ENCODE peak calls at places on chromosome 14, in four cellular contexts. Z is K562, W is ovary, E is upper lobe of left lung. C is an unnamed sample.

GRCh38 chr14:63682727-63683593 is 41.3 kb upstream of the WDR89 start:
- DNase-seq in W (no peak), E (no peak), Z (no peak), C (no peak)

GRCh38 chr14:99601301-99601945 is 2.6 kb downstream of the CCDC85C start:
- DNase-seq in Z (no peak), E (peak; percentile 74), W (no peak), C (no peak)

GRCh38 chr14:20427231-20428009 is 8.5 kb downstream of the KLHL33 start:
- DNase-seq in W (no peak), Z (peak; percentile 34), E (no peak), C (no peak)

GRCh38 chr14:60116181-60116580 is 24.5 kb downstream of the PCNX4 start:
- DNase-seq in W (no peak), E (no peak), Z (no peak), C (no peak)

GRCh38 chr14:89507926-89508460 is 91.0 kb upstream of the FOXN3 start:
- DNase-seq in Z (no peak), W (no peak), E (no peak), C (no peak)

GRCh38 chr14:93788557-93789365 is 476 bp upstream of the PRIMA1 start:
- DNase-seq in Z (no peak), W (peak; percentile 68), E (no peak), C (no peak)

GRCh38 chr14:104734991-104735779 is 11.2 kb downstream of the ADSS1 start:
- DNase-seq in E (no peak), W (no peak), Z (no peak), C (no peak)

GRCh38 chr14:93120952-93121834 is 5.5 kb upstream of the ITPK1 start:
- DNase-seq in E (no peak), Z (no peak), W (no peak), C (no peak)

GRCh38 chr14:74946659-74947281 is 8.6 kb downstream of the PGF start:
- DNase-seq in W (no peak), Z (peak; percentile 29), E (no peak), C (no peak)

GRCh38 chr14:71466251-71466650 is 466.0 kb upstream of the RGS6 start:
- DNase-seq in Z (no peak), E (no peak), W (no peak), C (no peak)

GRCh38 chr14:76007852-76008251 is 22.3 kb downstream of the IFT43 start:
- DNase-seq in E (no peak), Z (no peak), W (no peak), C (no peak)

GRCh38 chr14:80017796-80018195 is 193.5 kb downstream of the DIO2 start:
- DNase-seq in E (no peak), W (no peak), Z (no peak), C (no peak)

GRCh38 chr14:20454359-20454644 is 310 bp downstream of the OSGEP start:
- DNase-seq in Z (no peak), W (no peak), E (peak; percentile 91), C (peak; percentile 74)

GRCh38 chr14:50312734-50313054 is 570 bp downstream of the DMAC2L start:
- DNase-seq in Z (no peak), E (no peak), W (no peak), C (no peak)

GRCh38 chr14:77067632-77068514 is 30.2 kb upstream of the CIPC start:
- DNase-seq in Z (peak; percentile 47), E (peak; percentile 73), W (peak; percentile 80), C (peak; percentile 72)

GRCh38 chr14:100375273-100375962 is 52.3 kb downstream of the SLC25A47 start:
- DNase-seq in E (peak; percentile 86), Z (peak; percentile 59), W (peak; percentile 65), C (no peak)

GRCh38 chr14:100761481-100761880 is 34.8 kb downstream of the DLK1 start:
- DNase-seq in Z (no peak), W (no peak), E (no peak), C (no peak)

GRCh38 chr14:33932526-33933292 is 18.2 kb downstream of the EGLN3 start:
- DNase-seq in E (no peak), W (no peak), Z (no peak), C (no peak)

GRCh38 chr14:89572566-89573398 is 155.7 kb upstream of the FOXN3 start:
- DNase-seq in E (no peak), Z (no peak), W (no peak), C (no peak)

GRCh38 chr14:75200451-75200850 is 24.0 kb upstream of the TMED10 start:
- DNase-seq in Z (no peak), W (no peak), E (peak; percentile 84), C (peak; percentile 76)

GRCh38 chr14:52248057-52248456 is 19.4 kb upstream of the PTGDR start:
- DNase-seq in E (no peak), W (no peak), Z (no peak), C (no peak)

GRCh38 chr14:92040431-92041040 is 677 bp upstream of the TRIP11 start:
- DNase-seq in Z (no peak), W (no peak), E (peak; percentile 39), C (no peak)

GRCh38 chr14:93456356-93456755 is 25.6 kb downstream of the UNC79 start:
- DNase-seq in W (no peak), Z (no peak), E (no peak), C (no peak)

GRCh38 chr14:99628832-99629618 is 15.9 kb upstream of the HHIPL1 start:
- DNase-seq in Z (peak; percentile 79), W (peak; percentile 84), E (peak; percentile 82), C (peak; percentile 75)

GRCh38 chr14:48735607-48736006 is 850.6 kb downstream of the RPS29 start:
- DNase-seq in W (no peak), E (no peak), Z (no peak), C (no peak)

GRCh38 chr14:69879175-69880047 is at the start of gene SMOC1:
- DNase-seq in W (peak; percentile 39), E (no peak), Z (peak; percentile 8), C (peak; percentile 45)

GRCh38 chr14:24911324-24912095 is 138.4 kb downstream of the STXBP6 start:
- DNase-seq in W (no peak), Z (no peak), E (no peak), C (no peak)

GRCh38 chr14:103879570-103880333 is 32.4 kb upstream of the PPP1R13B start:
- DNase-seq in W (peak; percentile 78), Z (peak; percentile 25), E (peak; percentile 88), C (peak; percentile 66)

GRCh38 chr14:70804556-70805162 is 4.7 kb downstream of the MAP3K9 start:
- DNase-seq in E (no peak), W (no peak), Z (no peak), C (no peak)

GRCh38 chr14:106308839-106309389 is 782.5 kb downstream of the TMEM121 start:
- DNase-seq in E (peak; percentile 33), W (no peak), Z (peak; percentile 49), C (no peak)

GRCh38 chr14:88541324-88541723 is 13.5 kb downstream of the PTPN21 start:
- DNase-seq in Z (no peak), W (no peak), E (no peak), C (no peak)

GRCh38 chr14:24184104-24184970 is 4.3 kb downstream of the IPO4 start:
- DNase-seq in W (no peak), E (no peak), Z (no peak), C (no peak)

GRCh38 chr14:93759781-93760307 is 28.4 kb downstream of the PRIMA1 start:
- DNase-seq in Z (no peak), E (no peak), W (peak; percentile 65), C (no peak)

GRCh38 chr14:49659526-49660455 is 24.7 kb upstream of the DNAAF2 start:
- DNase-seq in W (no peak), E (no peak), Z (no peak), C (no peak)

GRCh38 chr14:37036669-37037341 is 135.6 kb downstream of the SLC25A21 start:
- DNase-seq in Z (no peak), E (no peak), W (no peak), C (no peak)
- H3K4me1 ChIP-seq in Z (no peaks in the 10 kb centered on the region), E (no peaks in the 10 kb centered on the region), W (no peaks in the 10 kb centered on the region), C (no peaks in the 10 kb centered on the region)

GRCh38 chr14:54330876-54331275 is 65.9 kb upstream of the CDKN3 start:
- DNase-seq in W (no peak), E (no peak), Z (no peak), C (no peak)
- TF ChIP-seq POLR2A in W (no peak), E (no peak), Z (no peak), C (no peak)

GRCh38 chr14:64760916-64761315 is 56.7 kb downstream of the PLEKHG3 start:
- DNase-seq in E (no peak), W (peak; percentile 44), Z (no peak), C (no peak)

GRCh38 chr14:64759555-64759938 is 55.3 kb downstream of the PLEKHG3 start:
- DNase-seq in Z (no peak), E (no peak), W (no peak), C (no peak)

GRCh38 chr14:64761441-64762043 is 57.3 kb downstream of the PLEKHG3 start:
- DNase-seq in W (peak; percentile 67), Z (no peak), E (no peak), C (no peak)

GRCh38 chr14:64758711-64759554 is 54.7 kb downstream of the PLEKHG3 start:
- DNase-seq in Z (no peak), E (no peak), W (peak; percentile 80), C (no peak)

GRCh38 chr14:64760146-64760755 is 56.0 kb downstream of the PLEKHG3 start:
- DNase-seq in W (peak; percentile 70), E (peak; percentile 71), Z (peak; percentile 69), C (no peak)
- H3K4me1 ChIP-seq in W (peaks cover 35% of the 10 kb centered on the region), E (peaks cover 28% of the 10 kb centered on the region), Z (peaks cover 27% of the 10 kb centered on the region), C (no peaks in the 10 kb centered on the region)

GRCh38 chr14:73741386-73741875 is 27.2 kb upstream of the PNMA1 start:
- DNase-seq in W (peak; percentile 71), E (peak; percentile 91), Z (peak; percentile 91), C (no peak)

GRCh38 chr14:73742520-73743238 is 28.5 kb upstream of the PNMA1 start:
- DNase-seq in Z (no peak), E (no peak), W (no peak), C (no peak)

GRCh38 chr14:73740921-73741326 is 26.7 kb upstream of the PNMA1 start:
- DNase-seq in W (peak; percentile 84), E (peak; percentile 92), Z (peak; percentile 45), C (peak; percentile 77)

GRCh38 chr14:73743431-73743931 is 29.3 kb upstream of the PNMA1 start:
- DNase-seq in Z (no peak), E (peak; percentile 77), W (no peak), C (no peak)

GRCh38 chr14:73741876-73742519 is 27.8 kb upstream of the PNMA1 start:
- DNase-seq in Z (peak; percentile 49), W (no peak), E (no peak), C (no peak)
- TF ChIP-seq POLR2A in Z (no peak), W (no peak), E (no peak), C (no peak)

GRCh38 chr14:56219666-56220413 is 101.6 kb downstream of the PELI2 start:
- DNase-seq in W (no peak), E (no peak), Z (peak; percentile 42), C (no peak)

GRCh38 chr14:56224691-56225681 is 106.8 kb downstream of the PELI2 start:
- DNase-seq in W (no peak), E (no peak), Z (no peak), C (no peak)

GRCh38 chr14:56224179-56224578 is 106.0 kb downstream of the PELI2 start:
- DNase-seq in E (no peak), Z (no peak), W (no peak), C (no peak)

GRCh38 chr14:56217380-56218045 is 99.3 kb downstream of the PELI2 start:
- DNase-seq in E (no peak), Z (no peak), W (no peak), C (no peak)

GRCh38 chr14:56221392-56222128 is 103.3 kb downstream of the PELI2 start:
- DNase-seq in E (no peak), Z (no peak), W (no peak), C (no peak)
- H3K4me1 ChIP-seq in E (peaks cover 36% of the 10 kb centered on the region), Z (peaks cover 11% of the 10 kb centered on the region), W (peaks cover 27% of the 10 kb centered on the region), C (no peaks in the 10 kb centered on the region)

GRCh38 chr14:68337279-68337678 is 455.6 kb downstream of the ZFP36L1 start:
- DNase-seq in W (no peak), Z (no peak), E (no peak), C (no peak)
- TF ChIP-seq POLR2A in W (no peak), Z (no peak), E (no peak), C (no peak)

GRCh38 chr14:58307597-58308316 is 9.4 kb downstream of the ARID4A start:
- DNase-seq in E (no peak), W (no peak), Z (no peak), C (no peak)
- H3K4me1 ChIP-seq in E (no peaks in the 10 kb centered on the region), W (no peaks in the 10 kb centered on the region), Z (no peaks in the 10 kb centered on the region), C (no peaks in the 10 kb centered on the region)

C was measured in breast epithelium.